ENCODE peak calls at places on chromosomes 1 and 21, in eight cellular contexts. D is small intestine, F is heart left ventricle, X is cardiac muscle cell, O is GM23248, V is thoracic aorta, R is IMR-90, M is heart right ventricle. P is an unnamed sample.

GRCh38 chr1:30977105-30977504 is 68.5 kb upstream of the SDC3 start:
- DNase-seq in M (no peak), V (no peak), D (peak; percentile 10), F (no peak), R (peak; percentile 76), O (peak; percentile 64), X (no peak), P (no peak)

GRCh38 chr1:159746676-159747075 is 32.3 kb upstream of the CRP start:
- DNase-seq in V (no peak), X (no peak), R (no peak), D (no peak), M (no peak), F (no peak), O (peak; percentile 35), P (no peak)

GRCh38 chr1:15493869-15494390 is 18.0 kb downstream of the CELA2B start:
- DNase-seq in V (no peak), X (no peak), O (no peak), M (no peak), F (no peak), D (no peak), R (no peak), P (no peak)

GRCh38 chr1:22077728-22078127 is 25.2 kb downstream of the CDC42 start:
- DNase-seq in D (no peak), R (peak; percentile 44), M (no peak), V (no peak), X (no peak), O (peak; percentile 81), F (no peak), P (no peak)

GRCh38 chr1:159580340-159580739 is 7.3 kb upstream of the APCS start:
- DNase-seq in O (no peak), M (no peak), V (no peak), F (no peak), D (no peak), X (no peak), R (no peak), P (no peak)

GRCh38 chr1:196409586-196409985 is 198.7 kb downstream of the KCNT2 start:
- DNase-seq in D (no peak), O (peak; percentile 5), R (peak; percentile 41), V (no peak), X (no peak), M (no peak), F (no peak), P (no peak)

GRCh38 chr1:162189345-162189744 is 119.9 kb downstream of the NOS1AP start:
- DNase-seq in R (no peak), M (no peak), D (no peak), V (no peak), O (no peak), X (no peak), F (no peak), P (no peak)

GRCh38 chr1:226711976-226712778 is 26.9 kb downstream of the ITPKB start:
- DNase-seq in D (peak; percentile 38), X (no peak), F (no peak), V (no peak), O (no peak), M (no peak), R (no peak), P (peak; percentile 63)

GRCh38 chr1:20983297-20983889 is 193.3 kb downstream of the EIF4G3 start:
- DNase-seq in X (no peak), F (no peak), O (no peak), V (no peak), D (peak; percentile 31), M (no peak), R (no peak), P (no peak)

GRCh38 chr1:215710340-215710971 is 143.4 kb downstream of the KCTD3 start:
- DNase-seq in V (no peak), R (peak; percentile 69), D (peak; percentile 28), X (peak; percentile 88), M (no peak), F (no peak), O (peak; percentile 80), P (no peak)

GRCh38 chr1:64811131-64811530 is 66.3 kb downstream of the RAVER2 start:
- DNase-seq in D (no peak), M (no peak), X (no peak), F (no peak), V (no peak), R (no peak), O (no peak), P (no peak)

GRCh38 chr1:198174297-198174696 is 17.5 kb downstream of the NEK7 start:
- DNase-seq in X (no peak), D (no peak), V (no peak), M (no peak), F (no peak), O (peak; percentile 45), R (peak; percentile 43), P (peak; percentile 21)

GRCh38 chr1:232589809-232590741 is 39.9 kb downstream of the SIPA1L2 start:
- DNase-seq in R (no peak), D (no peak), M (no peak), F (peak; percentile 47), V (no peak), O (peak; percentile 38), X (peak; percentile 47), P (no peak)

GRCh38 chr1:147600119-147601111 is 59.1 kb downstream of the BCL9 start:
- DNase-seq in O (peak; percentile 71), D (no peak), R (peak; percentile 70), X (peak; percentile 17), M (no peak), F (no peak), V (peak; percentile 19), P (peak; percentile 61)

GRCh38 chr1:226132731-226133503 is 53.6 kb downstream of the ACBD3 start:
- DNase-seq in X (no peak), V (no peak), R (no peak), D (peak; percentile 56), M (no peak), O (peak; percentile 53), F (no peak), P (no peak)

GRCh38 chr1:117895482-117896114 is 33.8 kb downstream of the GDAP2 start:
- DNase-seq in X (peak; percentile 83), F (peak; percentile 48), V (peak; percentile 13), D (peak; percentile 65), O (peak; percentile 90), R (peak; percentile 92), M (peak; percentile 56), P (peak; percentile 41)

GRCh38 chr1:21898326-21899155 is 38.6 kb downstream of the HSPG2 start:
- DNase-seq in M (no peak), X (no peak), R (peak; percentile 39), O (peak; percentile 84), V (no peak), D (no peak), F (no peak), P (no peak)

GRCh38 chr1:39908534-39908933 is 6.8 kb upstream of the MYCL start:
- DNase-seq in V (no peak), M (no peak), D (no peak), F (no peak), X (no peak), R (no peak), O (no peak), P (no peak)

GRCh38 chr1:6859415-6860343 is 74.4 kb downstream of the CAMTA1 start:
- DNase-seq in X (no peak), D (no peak), M (peak; percentile 10), V (no peak), R (peak; percentile 99), F (no peak), O (peak; percentile 93), P (no peak)

GRCh38 chr1:231776006-231776707 is 149.6 kb downstream of the DISC1 start:
- DNase-seq in O (peak; percentile 94), V (no peak), F (no peak), X (no peak), M (no peak), R (peak; percentile 86), D (no peak), P (no peak)

GRCh38 chr1:20632386-20632785 is 872 bp upstream of the PINK1 start:
- DNase-seq in M (no peak), O (no peak), R (no peak), V (no peak), F (no peak), X (no peak), D (no peak), P (no peak)

GRCh38 chr1:92487078-92487605 is 417 bp upstream of the GFI1 start:
- DNase-seq in R (no peak), O (no peak), V (no peak), D (no peak), X (no peak), F (no peak), M (no peak), P (no peak)

GRCh38 chr1:92485374-92486250 is 1.1 kb downstream of the GFI1 start:
- DNase-seq in V (no peak), O (peak; percentile 36), F (peak; percentile 47), X (peak; percentile 55), D (peak; percentile 51), M (no peak), R (no peak), P (peak; percentile 73)

GRCh38 chr1:92488416-92488815 is 1.7 kb upstream of the GFI1 start:
- DNase-seq in F (no peak), X (no peak), V (no peak), D (no peak), O (no peak), R (no peak), M (no peak), P (no peak)

GRCh38 chr1:92484472-92485373 is 2.0 kb downstream of the GFI1 start:
- DNase-seq in V (no peak), X (peak; percentile 49), D (no peak), F (peak; percentile 20), R (no peak), M (no peak), O (peak; percentile 33), P (peak; percentile 51)

GRCh38 chr1:92486251-92487077 is at the start of gene GFI1:
- DNase-seq in V (no peak), R (no peak), D (peak; percentile 46), M (no peak), F (peak; percentile 29), X (peak; percentile 42), O (peak; percentile 62), P (peak; percentile 40)
- H3K27me3 ChIP-seq in V (no peaks in the 10 kb centered on the region), R (peaks cover 72% of the 10 kb centered on the region), D (no peaks in the 10 kb centered on the region), M (peaks cover 80% of the 10 kb centered on the region), F (peaks cover 75% of the 10 kb centered on the region), X (peaks cover 100% of the 10 kb centered on the region), O (peaks cover 75% of the 10 kb centered on the region), P (no peaks in the 10 kb centered on the region)

GRCh38 chr1:247047260-247047659 is 31.4 kb downstream of the ZNF670 start:
- DNase-seq in D (no peak), R (no peak), V (no peak), M (no peak), X (no peak), O (no peak), F (no peak), P (no peak)
- H3K9me3 ChIP-seq in D (peaks cover 6% of the 10 kb centered on the region), R (peaks cover 42% of the 10 kb centered on the region), V (peaks cover 37% of the 10 kb centered on the region), M (no peaks in the 10 kb centered on the region), X (no peaks in the 10 kb centered on the region), O (no peaks in the 10 kb centered on the region), F (no peaks in the 10 kb centered on the region), P (peaks cover 40% of the 10 kb centered on the region)

GRCh38 chr21:44375686-44376320 is 22.4 kb downstream of the TRPM2 start:
- DNase-seq in O (no peak), D (no peak), F (no peak), V (no peak), M (no peak), X (no peak), R (no peak), P (no peak)
- H3K27me3 ChIP-seq in O (no peaks in the 10 kb centered on the region), D (no peaks in the 10 kb centered on the region), F (peaks cover under 1% of the 10 kb centered on the region), V (no peaks in the 10 kb centered on the region), M (peaks cover 40% of the 10 kb centered on the region), X (peaks cover 2% of the 10 kb centered on the region), R (peaks cover 2% of the 10 kb centered on the region), P (no peaks in the 10 kb centered on the region)

DNA sequence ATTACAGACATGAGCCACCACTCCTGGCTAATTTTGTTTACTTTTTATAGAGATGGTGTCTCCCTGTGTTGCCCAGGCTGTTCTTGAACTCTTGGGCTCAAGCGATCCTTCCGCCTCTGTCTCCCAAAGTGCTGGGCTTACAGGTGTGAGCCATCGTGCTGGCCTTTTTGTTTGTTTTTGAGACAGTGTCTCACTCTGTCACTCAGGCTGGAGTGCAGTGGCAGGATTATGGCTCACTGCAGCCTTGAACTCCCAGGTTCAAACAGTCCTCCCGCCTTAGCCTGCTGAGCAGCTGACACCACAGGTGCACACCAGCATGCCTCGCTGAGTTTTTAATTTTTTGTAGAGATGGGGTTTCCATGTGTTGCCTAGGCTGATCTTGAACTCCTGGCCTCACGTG is 49.1 kb downstream of the ADARB1 start:
- DNase-seq in F (no peak), V (no peak), O (no peak), M (no peak), R (no peak), D (no peak), X (no peak), P (no peak)
- H3K9me3 ChIP-seq in F (no peaks in the 10 kb centered on the region), V (no peaks in the 10 kb centered on the region), O (no peaks in the 10 kb centered on the region), M (no peaks in the 10 kb centered on the region), R (no peaks in the 10 kb centered on the region), D (no peaks in the 10 kb centered on the region), X (no peaks in the 10 kb centered on the region), P (no peaks in the 10 kb centered on the region)